ENCODE peak calls at places on chromosome 22, in six cellular contexts. O, M, U, D, J and I are unnamed samples.

GRCh38 chr22:34344702-34345101 is 424.4 kb upstream of the LARGE1 start:
- DNase-seq in O (no peak), M (no peak), U (no peak), D (no peak), J (no peak), I (no peak)

GRCh38 chr22:46878549-46878948 is 116.1 kb downstream of the TBC1D22A start:
- DNase-seq in O (no peak), M (no peak), U (no peak), D (no peak), J (no peak), I (no peak)

GRCh38 chr22:19871023-19871844 is 16.6 kb upstream of the GNB1L start:
- DNase-seq in O (no peak), M (peak), U (no peak), D (peak), J (no peak), I (no peak)

GRCh38 chr22:45878051-45878764 is 98.8 kb downstream of the WNT7B start:
- DNase-seq in O (no peak), M (peak), U (no peak), D (no peak), J (no peak), I (peak)

GRCh38 chr22:43848366-43849171 is 13.7 kb downstream of the SULT4A1 start:
- DNase-seq in O (peak), M (peak), U (no peak), D (no peak), J (no peak), I (no peak)

GRCh38 chr22:17257091-17257490 is 37.9 kb upstream of the ADA2 start:
- DNase-seq in O (no peak), M (no peak), U (no peak), D (no peak), J (no peak), I (no peak)

GRCh38 chr22:43001271-43002197 is 13.4 kb downstream of the PACSIN2 start:
- DNase-seq in O (no peak), M (peak), U (no peak), D (no peak), J (no peak), I (no peak)

GRCh38 chr22:43951391-43951790 is 3.9 kb upstream of the SAMM50 start:
- DNase-seq in O (no peak), M (no peak), U (no peak), D (no peak), J (no peak), I (no peak)

GRCh38 chr22:40243891-40244290 is 66.2 kb downstream of the TNRC6B start:
- DNase-seq in O (no peak), M (no peak), U (no peak), D (no peak), J (no peak), I (no peak)

GRCh38 chr22:38098410-38099249 is 11.9 kb downstream of the BAIAP2L2 start:
- DNase-seq in O (no peak), M (no peak), U (no peak), D (no peak), J (no peak), I (no peak)

GRCh38 chr22:20551805-20552449 is 44.5 kb downstream of the MED15 start:
- DNase-seq in O (no peak), M (peak), U (no peak), D (peak), J (no peak), I (peak)

GRCh38 chr22:26566994-26567393 is 22.9 kb downstream of the TPST2 start:
- DNase-seq in O (no peak), M (no peak), U (no peak), D (no peak), J (no peak), I (no peak)

GRCh38 chr22:24466831-24467249 is 28.3 kb upstream of the UPB1 start:
- DNase-seq in O (peak), M (no peak), U (no peak), D (no peak), J (no peak), I (no peak)

GRCh38 chr22:41512421-41513194 is 31.7 kb downstream of the POLR3H start:
- DNase-seq in O (peak), M (no peak), U (no peak), D (no peak), J (no peak), I (no peak)

GRCh38 chr22:46351131-46351735 is 15.7 kb downstream of the TRMU start:
- DNase-seq in O (no peak), M (no peak), U (no peak), D (no peak), J (no peak), I (no peak)

GRCh38 chr22:43293259-43293658 is 49.9 kb downstream of the SCUBE1 start:
- DNase-seq in O (no peak), M (no peak), U (no peak), D (no peak), J (no peak), I (no peak)

GRCh38 chr22:49235463-49236300 is 592.0 kb downstream of the BRD1 start:
- DNase-seq in O (no peak), M (no peak), U (no peak), D (no peak), J (peak), I (no peak)

GRCh38 chr22:17091851-17092250 is 7.1 kb downstream of the IL17RA start:
- DNase-seq in O (no peak), M (no peak), U (no peak), D (no peak), J (no peak), I (no peak)

GRCh38 chr22:31583861-31584485 is 78.0 kb downstream of the PISD start:
- DNase-seq in O (no peak), M (no peak), U (no peak), D (no peak), J (no peak), I (no peak)

GRCh38 chr22:24588370-24588755 is 4.5 kb downstream of the LRRC75B start:
- DNase-seq in O (no peak), M (no peak), U (no peak), D (no peak), J (no peak), I (no peak)

GRCh38 chr22:45877651-45878050 is 99.3 kb downstream of the WNT7B start:
- DNase-seq in O (no peak), M (no peak), U (no peak), D (no peak), J (no peak), I (no peak)

GRCh38 chr22:47281126-47282106 is 519.0 kb downstream of the TBC1D22A start:
- DNase-seq in O (no peak), M (no peak), U (no peak), D (no peak), J (no peak), I (no peak)

GRCh38 chr22:44664149-44664548 is 37.9 kb upstream of the PRR5 start:
- DNase-seq in O (no peak), M (peak), U (no peak), D (peak), J (no peak), I (no peak)

GRCh38 chr22:39240841-39241631 is 3.7 kb downstream of the PDGFB start:
- DNase-seq in O (no peak), M (no peak), U (no peak), D (peak), J (peak), I (peak)

GRCh38 chr22:19891350-19892248 is 36.9 kb upstream of the GNB1L start:
- DNase-seq in O (peak), M (no peak), U (no peak), D (peak), J (peak), I (peak)

GRCh38 chr22:31155425-31155824 is 4.6 kb upstream of the RNF185 start:
- DNase-seq in O (no peak), M (no peak), U (no peak), D (no peak), J (no peak), I (no peak)

GRCh38 chr22:40449676-40450035 is 79.3 kb downstream of the SGSM3 start:
- DNase-seq in O (no peak), M (no peak), U (no peak), D (no peak), J (no peak), I (no peak)

GRCh38 chr22:35102663-35103062 is 36.7 kb downstream of the ISX start:
- DNase-seq in O (no peak), M (no peak), U (no peak), D (no peak), J (peak), I (no peak)

GRCh38 chr22:26707090-26707489 is 49.7 kb downstream of the MIAT start:
- DNase-seq in O (no peak), M (no peak), U (no peak), D (no peak), J (no peak), I (no peak)

GRCh38 chr22:35369996-35370395 is 10.9 kb upstream of the HMOX1 start:
- DNase-seq in O (no peak), M (no peak), U (no peak), D (no peak), J (no peak), I (no peak)

GRCh38 chr22:29536411-29536810 is 17.1 kb downstream of the THOC5 start:
- DNase-seq in O (no peak), M (no peak), U (no peak), D (no peak), J (no peak), I (no peak)

GRCh38 chr22:43945632-43946390 is 9.4 kb upstream of the SAMM50 start:
- DNase-seq in O (peak), M (no peak), U (peak), D (peak), J (peak), I (peak)

GRCh38 chr22:41876675-41877074 is 38.2 kb downstream of the SHISA8 start:
- DNase-seq in O (no peak), M (no peak), U (no peak), D (no peak), J (no peak), I (no peak)

GRCh38 chr22:37633082-37633692 is 6.3 kb upstream of the SH3BP1 start:
- DNase-seq in O (no peak), M (no peak), U (no peak), D (peak), J (no peak), I (peak)

GRCh38 chr22:37145415-37146385 is 4.0 kb downstream of the IL2RB start:
- DNase-seq in O (no peak), M (no peak), U (no peak), D (no peak), J (peak), I (no peak)

GRCh38 chr22:41664490-41664889 is 24.2 kb downstream of the SNU13 start:
- DNase-seq in O (no peak), M (no peak), U (no peak), D (no peak), J (no peak), I (no peak)

GRCh38 chr22:49773531-49773930 is 54.1 kb downstream of the BRD1 start:
- DNase-seq in O (no peak), M (no peak), U (no peak), D (no peak), J (no peak), I (peak)